ENCODE peak calls at places on chromosome 15, in five cellular contexts. J is mucosa of descending colon; T is hepatocyte; H is activated CD8-positive, alpha-beta T cell treated with anti-CD3 and anti-CD28 coated beads, Interleukin-2, amount 10 ng/mL, durations not matched to agents 7 days and 5 days; C is NCI-H1092 treated with DMSO at 0.1 percent for 48 hours. R is an unnamed sample.

GRCh38 chr15:96410175-96411055 is 79.9 kb downstream of the NR2F2 start:
- DNase-seq in J (no peak), T (no peak), H (no peak), C (no peak), R (no peak)

GRCh38 chr15:93801206-93801605 is 430.2 kb upstream of the MCTP2 start:
- DNase-seq in J (no peak), T (no peak), H (no peak), C (no peak), R (no peak)

GRCh38 chr15:42670441-42670840 is 66.5 kb downstream of the CDAN1 start:
- DNase-seq in J (no peak), T (no peak), H (peak), C (no peak), R (no peak)

GRCh38 chr15:46088486-46089437 is 453.9 kb downstream of the SQOR start:
- DNase-seq in J (no peak), T (no peak), H (no peak), C (no peak), R (no peak)

GRCh38 chr15:42107483-42107882 is 13.1 kb upstream of the PLA2G4D start:
- DNase-seq in J (peak), T (no peak), H (no peak), C (peak), R (no peak)

GRCh38 chr15:72785452-72786243 is 2.1 kb upstream of the ADPGK start:
- DNase-seq in J (peak), T (peak), H (peak), C (no peak), R (no peak)

GRCh38 chr15:89486726-89487050 is 9.7 kb downstream of the RHCG start:
- DNase-seq in J (peak), T (no peak), H (peak), C (no peak), R (peak)

GRCh38 chr15:72306211-72306785 is 13.7 kb downstream of the CELF6 start:
- DNase-seq in J (no peak), T (no peak), H (peak), C (no peak), R (peak)

GRCh38 chr15:73584699-73585420 is 48.3 kb downstream of the NPTN start:
- DNase-seq in J (no peak), T (no peak), H (no peak), C (no peak), R (no peak)

GRCh38 chr15:29309139-29309538 is 39.5 kb upstream of the NSMCE3 start:
- DNase-seq in J (no peak), T (no peak), H (no peak), C (no peak), R (no peak)

GRCh38 chr15:83504365-83504764 is 57.2 kb downstream of the SH3GL3 start:
- DNase-seq in J (no peak), T (peak), H (no peak), C (no peak), R (no peak)

GRCh38 chr15:66706225-66706732 is 4.2 kb downstream of the SMAD6 start:
- DNase-seq in J (no peak), T (peak), H (no peak), C (no peak), R (no peak)

GRCh38 chr15:40847225-40847961 is 3.5 kb downstream of the SPINT1 start:
- DNase-seq in J (peak), T (peak), H (no peak), C (no peak), R (peak)

GRCh38 chr15:101307048-101307896 is 12.2 kb upstream of the SNRPA1 start:
- DNase-seq in J (no peak), T (no peak), H (no peak), C (no peak), R (no peak)

GRCh38 chr15:69132935-69133861 is 27.2 kb upstream of the GLCE start:
- DNase-seq in J (no peak), T (no peak), H (no peak), C (no peak), R (no peak)

GRCh38 chr15:44468713-44469385 is 41.4 kb downstream of the CTDSPL2 start:
- DNase-seq in J (no peak), T (no peak), H (no peak), C (no peak), R (no peak)

GRCh38 chr15:51349156-51349844 is 7.8 kb downstream of the GLDN start:
- DNase-seq in J (no peak), T (no peak), H (no peak), C (no peak), R (no peak)

GRCh38 chr15:47339800-47340575 is 377.3 kb upstream of the SEMA6D start:
- DNase-seq in J (no peak), T (no peak), H (no peak), C (no peak), R (no peak)

GRCh38 chr15:87942316-87942715 is 314.2 kb downstream of the NTRK3 start:
- DNase-seq in J (no peak), T (no peak), H (no peak), C (no peak), R (no peak)

GRCh38 chr15:70142322-70143191 is 44.8 kb upstream of the TLE3 start:
- DNase-seq in J (no peak), T (no peak), H (peak), C (no peak), R (peak)